ENCODE peak calls at places on chromosomes 12 and 14, in seven cellular contexts. J is A673; T is NCI-H1092; Y is retinal pigment epithelial cell; P is stimulated activated CD4-positive, alpha-beta T cell treated with anti-CD3 and anti-CD28 coated beads, Interleukin-4, amount 100 ng/mL, for 48 hours; H is AG10803; O is upper lobe of right lung. L is an unnamed sample.

GRCh38 chr12:104775731-104776231 is 182.3 kb downstream of the SLC41A2 start:
- DNase-seq in J (no peak), T (no peak), Y (no peak), P (no peak), H (no peak), O (no peak), L (no peak)

GRCh38 chr12:52871291-52871961 is 22.6 kb upstream of the KRT78 start:
- DNase-seq in J (peak; percentile 48), T (no peak), Y (peak; percentile 86), P (no peak), H (peak; percentile 89), O (no peak), L (no peak)

GRCh38 chr14:91753501-91754128 is 21.7 kb upstream of the CATSPERB start:
- DNase-seq in J (peak; percentile 46), T (no peak), Y (peak; percentile 82), P (no peak), H (peak; percentile 11), O (no peak), L (no peak)

GRCh38 chr12:19895609-19896008 is 456.3 kb downstream of the AEBP2 start:
- DNase-seq in J (no peak), T (no peak), Y (no peak), P (no peak), H (no peak), O (no peak), L (no peak)

GRCh38 chr12:1115471-1116242 is 124.6 kb downstream of the ERC1 start:
- DNase-seq in J (no peak), T (no peak), Y (no peak), P (no peak), H (peak; percentile 74), O (no peak), L (no peak)

GRCh38 chr12:5210918-5211290 is 167.2 kb downstream of the KCNA5 start:
- DNase-seq in J (no peak), T (no peak), Y (no peak), P (no peak), H (no peak), O (no peak), L (no peak)

GRCh38 chr12:44441155-44441554 is 435.0 kb downstream of the NELL2 start:
- DNase-seq in J (no peak), T (no peak), Y (no peak), P (no peak), H (no peak), O (no peak), L (no peak)

GRCh38 chr14:105425823-105426247 is 6.2 kb downstream of the MTA1 start:
- DNase-seq in J (no peak), T (no peak), Y (no peak), P (no peak), H (no peak), O (no peak), L (no peak)

GRCh38 chr12:104121001-104121400 is 17.0 kb downstream of the NFYB start:
- DNase-seq in J (no peak), T (no peak), Y (peak; percentile 38), P (no peak), H (peak; percentile 68), O (no peak), L (no peak)

GRCh38 chr12:85092814-85093370 is 56.7 kb downstream of the LRRIQ1 start:
- DNase-seq in J (no peak), T (no peak), Y (no peak), P (no peak), H (no peak), O (no peak), L (no peak)

GRCh38 chr14:21108791-21109190 is 7.9 kb downstream of the TMEM253 start:
- DNase-seq in J (no peak), T (no peak), Y (no peak), P (no peak), H (no peak), O (no peak), L (no peak)

GRCh38 chr12:108564724-108565123 is 2.3 kb downstream of the ISCU start:
- DNase-seq in J (no peak), T (no peak), Y (no peak), P (no peak), H (no peak), O (no peak), L (no peak)

GRCh38 chr14:65290830-65291229 is 121.7 kb upstream of the FUT8 start:
- DNase-seq in J (peak; percentile 13), T (no peak), Y (peak; percentile 38), P (no peak), H (peak; percentile 94), O (no peak), L (no peak)

GRCh38 chr14:92323031-92323915 is at the start of gene SLC24A4:
- DNase-seq in J (peak; percentile 26), T (no peak), Y (no peak), P (no peak), H (no peak), O (peak; percentile 67), L (peak; percentile 54)

GRCh38 chr12:41189395-41190251 is 1.5 kb downstream of the PDZRN4 start:
- DNase-seq in J (peak; percentile 5), T (no peak), Y (no peak), P (no peak), H (no peak), O (no peak), L (peak; percentile 11)

GRCh38 chr12:3061129-3061857 is 15.9 kb upstream of the TSPAN9 start:
- DNase-seq in J (no peak), T (no peak), Y (peak; percentile 51), P (no peak), H (peak; percentile 75), O (no peak), L (peak; percentile 78)

GRCh38 chr12:65123435-65124063 is 2.4 kb upstream of the WIF1 start:
- DNase-seq in J (peak; percentile 59), T (no peak), Y (no peak), P (no peak), H (peak; percentile 31), O (no peak), L (peak; percentile 69)

GRCh38 chr12:110466791-110467190 is 1.3 kb downstream of the GPN3 start:
- DNase-seq in J (no peak), T (no peak), Y (no peak), P (no peak), H (no peak), O (no peak), L (no peak)

GRCh38 chr14:24398943-24399801 is at the start of gene NYNRIN:
- DNase-seq in J (no peak), T (no peak), Y (no peak), P (no peak), H (no peak), O (peak; percentile 74), L (peak; percentile 84)

GRCh38 chr14:75283162-75283883 is 4.7 kb downstream of the FOS start:
- DNase-seq in J (no peak), T (no peak), Y (no peak), P (no peak), H (peak; percentile 72), O (no peak), L (no peak)

GRCh38 chr12:57694459-57695019 is 607 bp downstream of the OS9 start:
- DNase-seq in J (no peak), T (no peak), Y (no peak), P (peak; percentile 4), H (no peak), O (no peak), L (peak; percentile 54)

GRCh38 chr12:93571360-93571853 is 1.1 kb upstream of the SOCS2 start:
- DNase-seq in J (peak; percentile 57), T (peak; percentile 14), Y (no peak), P (peak; percentile 45), H (peak; percentile 53), O (peak; percentile 87), L (peak; percentile 93)

GRCh38 chr14:88496414-88496813 is 58.4 kb downstream of the PTPN21 start:
- DNase-seq in J (no peak), T (no peak), Y (no peak), P (no peak), H (no peak), O (no peak), L (no peak)

GRCh38 chr12:132739600-132740312 is 21.9 kb downstream of the ANKLE2 start:
- DNase-seq in J (no peak), T (no peak), Y (no peak), P (no peak), H (no peak), O (no peak), L (no peak)

GRCh38 chr14:53571990-53572389 is 384.6 kb downstream of the BMP4 start:
- DNase-seq in J (peak; percentile 12), T (no peak), Y (peak; percentile 61), P (no peak), H (no peak), O (no peak), L (peak; percentile 2)

GRCh38 chr12:97672870-97673269 is 210.3 kb downstream of the RMST start:
- DNase-seq in J (no peak), T (no peak), Y (no peak), P (no peak), H (no peak), O (no peak), L (no peak)

GRCh38 chr12:21941522-21942376 is 523 bp upstream of the ABCC9 start:
- DNase-seq in J (peak; percentile 1), T (no peak), Y (peak; percentile 2), P (no peak), H (peak; percentile 43), O (peak; percentile 78), L (peak; percentile 47)

GRCh38 chr12:29039013-29039412 is 110.1 kb upstream of the FAR2 start:
- DNase-seq in J (peak; percentile 48), T (no peak), Y (no peak), P (no peak), H (peak; percentile 95), O (no peak), L (no peak)

GRCh38 chr12:46915861-46916260 is 90.1 kb upstream of the SLC38A4 start:
- DNase-seq in J (no peak), T (no peak), Y (no peak), P (no peak), H (peak; percentile 95), O (no peak), L (no peak)

GRCh38 chr14:105010106-105010505 is 10.8 kb downstream of the CDCA4 start:
- DNase-seq in J (no peak), T (no peak), Y (no peak), P (no peak), H (no peak), O (no peak), L (no peak)

GRCh38 chr12:77847060-77847541 is 16.4 kb downstream of the NAV3 start:
- DNase-seq in J (peak; percentile 34), T (no peak), Y (no peak), P (no peak), H (peak; percentile 44), O (no peak), L (no peak)

GRCh38 chr12:104544836-104545235 is 88.1 kb downstream of the CHST11 start:
- DNase-seq in J (no peak), T (no peak), Y (no peak), P (no peak), H (no peak), O (no peak), L (no peak)

L was measured in NCI-H82.